ENCODE peak calls at places on chromosomes 3 and 15, in five cellular contexts. N, A, X, H and P are unnamed samples.

GRCh38 chr15:51229907-51230328 is 108.5 kb downstream of the CYP19A1 start:
- DNase-seq in A (peak), H (no peak), X (no peak), N (peak), P (peak)

GRCh38 chr3:56268621-56269394 is 199.5 kb downstream of the ERC2 start:
- DNase-seq in N (no peak), A (no peak), X (no peak), H (no peak), P (no peak)

GRCh38 chr3:42660131-42660715 is 6.7 kb downstream of the ZBTB47 start:
- DNase-seq in H (no peak), N (no peak), A (no peak), X (no peak), P (no peak)

GRCh38 chr3:143727391-143727790 is 120.9 kb downstream of the SLC9A9 start:
- DNase-seq in X (no peak), A (no peak), H (no peak), N (no peak), P (no peak)

GRCh38 chr3:13835246-13835645 is 44.6 kb downstream of the WNT7A start:
- DNase-seq in N (no peak), X (no peak), A (no peak), H (no peak), P (no peak)

GRCh38 chr3:110234831-110235230 is 836.8 kb upstream of the NECTIN3 start:
- DNase-seq in H (no peak), N (no peak), X (no peak), A (no peak), P (no peak)

GRCh38 chr15:30984118-30984517 is 7.3 kb downstream of the MTMR10 start:
- DNase-seq in N (no peak), H (no peak), A (no peak), X (no peak), P (no peak)

GRCh38 chr15:66103293-66103590 is 150.3 kb downstream of the MEGF11 start:
- DNase-seq in H (no peak), X (no peak), N (no peak), A (no peak), P (no peak)

GRCh38 chr3:57939776-57940175 is 68.4 kb upstream of the FLNB start:
- DNase-seq in N (no peak), H (no peak), A (no peak), X (no peak), P (no peak)

GRCh38 chr3:76028816-76029215 is 243.5 kb upstream of the ZNF717 start:
- DNase-seq in A (no peak), N (no peak), X (no peak), H (no peak), P (no peak)

GRCh38 chr3:23735575-23736326 is 70.0 kb upstream of the UBE2E1 start:
- DNase-seq in N (no peak), A (no peak), X (no peak), H (no peak), P (no peak)

GRCh38 chr15:67228286-67228685 is 26.2 kb downstream of the AAGAB start:
- DNase-seq in A (no peak), X (no peak), H (no peak), N (no peak), P (no peak)

GRCh38 chr3:61776390-61776789 is 215.0 kb downstream of the PTPRG start:
- DNase-seq in N (no peak), H (no peak), X (no peak), A (no peak), P (no peak)

GRCh38 chr3:50347187-50347813 is 1.8 kb upstream of the ZMYND10 start:
- DNase-seq in N (peak), X (no peak), A (peak), H (no peak), P (peak)

GRCh38 chr15:73318463-73319351 is 50.1 kb downstream of the HCN4 start:
- DNase-seq in X (peak), H (no peak), N (no peak), A (peak), P (no peak)

GRCh38 chr3:57298041-57298440 is 5.6 kb upstream of the ASB14 start:
- DNase-seq in X (no peak), N (peak), A (no peak), H (no peak), P (peak)

GRCh38 chr15:58587481-58587880 is 155.7 kb downstream of the LIPC start:
- DNase-seq in H (no peak), N (no peak), X (no peak), A (no peak), P (no peak)

GRCh38 chr3:136994772-136995516 is 37.2 kb downstream of the IL20RB start:
- DNase-seq in A (no peak), X (no peak), N (no peak), H (no peak), P (no peak)

GRCh38 chr3:55203486-55204010 is 275.7 kb upstream of the LRTM1 start:
- DNase-seq in A (no peak), X (no peak), H (no peak), N (no peak), P (no peak)

GRCh38 chr3:182979103-182979697 is 1.1 kb downstream of the DCUN1D1 start:
- DNase-seq in A (no peak), X (no peak), N (peak), H (no peak), P (no peak)

DNA sequence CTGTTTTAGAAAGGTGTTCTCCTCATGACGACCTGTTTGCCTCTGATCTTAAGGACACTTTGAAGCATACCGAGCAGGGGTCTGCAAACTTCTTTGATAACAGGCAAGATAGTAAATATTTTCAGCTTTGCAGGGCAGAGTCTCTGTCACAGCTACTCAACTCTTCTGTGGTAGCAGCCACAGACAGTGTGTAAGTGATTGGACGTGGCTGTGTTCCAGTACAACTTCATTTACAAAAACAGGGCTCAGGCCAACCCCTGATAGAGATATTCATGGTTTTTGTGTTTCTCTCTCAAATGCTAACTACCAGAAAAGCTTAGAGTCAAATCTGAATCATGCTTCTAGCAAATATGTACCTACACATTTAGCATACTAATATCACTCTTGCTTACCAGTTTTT is 51.5 kb downstream of the TGFBR2 start:
- DNase-seq in N (no peak), H (no peak), A (no peak), X (no peak), P (no peak)
- H3K4me2 ChIP-seq in N (no peak), H (peak), A (no peak), X (no peak), P (peak)

GRCh38 chr3:29758108-29759020 is 477.5 kb downstream of the RBMS3 start:
- DNase-seq in H (no peak), N (no peak), A (no peak), X (no peak), P (no peak)
- TF ChIP-seq KDM1A in H (no peak), N (no peak), A (no peak), X (no peak), P (no peak)

DNA sequence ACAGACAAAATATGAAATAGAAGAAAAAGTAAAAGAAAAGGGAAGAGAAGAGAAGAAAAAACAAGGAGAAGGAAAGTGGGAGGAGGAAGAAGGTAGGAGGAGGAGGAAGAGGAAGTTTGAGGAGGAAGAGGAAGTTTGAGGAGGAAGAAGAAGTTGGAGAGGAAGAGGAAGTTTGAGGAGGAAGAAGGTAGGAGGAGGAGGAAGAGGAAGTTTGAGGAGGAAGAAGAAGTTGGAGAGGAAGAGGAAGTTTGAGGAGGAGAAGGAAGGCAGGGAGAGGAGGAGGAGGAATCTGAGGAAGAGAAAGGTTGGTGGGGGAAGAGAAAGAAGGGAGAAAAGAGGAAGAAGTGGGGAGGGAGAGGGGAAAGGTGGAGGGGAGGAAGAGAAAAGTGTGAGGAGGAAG is 169.2 kb upstream of the RORA start:
- DNase-seq in N (no peak), H (no peak), A (no peak), X (no peak), P (no peak)
- H3K4me2 ChIP-seq in N (no peak), H (no peak), A (no peak), X (no peak), P (no peak)

GRCh38 chr3:113353678-113354077 is 87.6 kb downstream of the CFAP44 start:
- DNase-seq in N (no peak), H (no peak), A (no peak), X (no peak), P (no peak)

DNA sequence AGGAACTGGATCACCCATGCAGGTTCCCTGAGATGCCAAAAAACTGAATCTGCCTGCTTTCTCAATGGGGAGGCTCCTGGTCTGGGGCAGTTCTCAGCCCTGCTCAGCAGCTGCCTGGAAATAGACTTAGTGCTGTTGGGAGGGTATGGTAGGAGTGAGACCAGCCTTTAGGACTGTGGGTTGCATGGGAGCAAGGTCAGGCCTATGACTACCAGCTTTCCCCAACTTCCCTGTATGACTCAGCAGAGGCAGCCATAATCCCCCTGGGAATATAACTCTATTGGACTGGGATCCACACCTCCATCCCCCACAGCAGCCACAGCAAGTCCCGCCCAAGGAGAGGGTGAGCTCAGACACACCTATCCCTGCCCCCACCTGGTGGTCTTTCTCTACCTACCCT is 87.0 kb downstream of the CFAP44 start:
- DNase-seq in N (no peak), H (no peak), A (no peak), X (no peak), P (no peak)
- TF ChIP-seq KDM1A in N (no peak), H (no peak), A (no peak), X (no peak), P (no peak)